ENCODE peak calls at places on chromosome 13, in seven cellular contexts. B, P, D, X, G, U and T are unnamed samples.

GRCh38 chr13:32246468-32246867 is 68.7 kb downstream of the ZAR1L start:
- DNase-seq in B (peak; percentile 76), P (peak; percentile 18), D (peak; percentile 74), X (peak; percentile 6), G (peak; percentile 62), U (peak; percentile 86), T (peak; percentile 74)

GRCh38 chr13:80871481-80871880 is 530.6 kb upstream of the SPRY2 start:
- DNase-seq in B (peak; percentile 62), P (no peak), D (peak; percentile 56), X (no peak), G (no peak), U (peak; percentile 58), T (peak; percentile 82)

GRCh38 chr13:34750078-34750703 is 191.9 kb upstream of the NBEA start:
- DNase-seq in B (no peak), P (peak; percentile 73), D (no peak), X (no peak), G (no peak), U (no peak), T (no peak)

GRCh38 chr13:101736551-101736950 is 284.1 kb downstream of the ITGBL1 start:
- DNase-seq in B (no peak), P (no peak), D (no peak), X (no peak), G (no peak), U (no peak), T (no peak)

GRCh38 chr13:42275098-42275471 is 3.1 kb downstream of the AKAP11 start:
- DNase-seq in B (no peak), P (no peak), D (no peak), X (no peak), G (peak; percentile 42), U (no peak), T (no peak)

GRCh38 chr13:57557979-57558529 is 73.5 kb upstream of the PCDH17 start:
- DNase-seq in B (peak; percentile 1), P (no peak), D (peak; percentile 3), X (no peak), G (no peak), U (peak; percentile 38), T (peak; percentile 6)

GRCh38 chr13:31096624-31097302 is 64.9 kb downstream of the HSPH1 start:
- DNase-seq in B (no peak), P (no peak), D (no peak), X (no peak), G (no peak), U (peak; percentile 64), T (peak; percentile 50)

GRCh38 chr13:26529441-26529840 is 28.0 kb upstream of the WASF3 start:
- DNase-seq in B (peak; percentile 74), P (no peak), D (peak; percentile 70), X (no peak), G (peak; percentile 10), U (peak; percentile 65), T (peak; percentile 60)

GRCh38 chr13:52319876-52320275 is 86.1 kb downstream of the THSD1 start:
- DNase-seq in B (peak; percentile 3), P (no peak), D (no peak), X (no peak), G (no peak), U (peak; percentile 66), T (peak; percentile 15)

GRCh38 chr13:45325806-45326205 is 15.2 kb downstream of the TPT1 start:
- DNase-seq in B (peak; percentile 88), P (no peak), D (peak; percentile 84), X (no peak), G (no peak), U (peak; percentile 81), T (peak; percentile 67)

GRCh38 chr13:28494537-28494860 is 429 bp downstream of the FLT1 start:
- DNase-seq in B (no peak), P (no peak), D (no peak), X (no peak), G (no peak), U (no peak), T (no peak)

GRCh38 chr13:112968910-112969691 is at the start of gene MCF2L:
- DNase-seq in B (peak; percentile 42), P (peak; percentile 87), D (peak; percentile 8), X (peak; percentile 62), G (peak; percentile 73), U (no peak), T (peak; percentile 45)

GRCh38 chr13:71979616-71980015 is 112.6 kb upstream of the DACH1 start:
- DNase-seq in B (peak; percentile 16), P (peak; percentile 50), D (peak; percentile 5), X (no peak), G (no peak), U (peak; percentile 16), T (peak; percentile 16)

GRCh38 chr13:76638882-76639281 is 247.3 kb downstream of the KCTD12 start:
- DNase-seq in B (no peak), P (no peak), D (no peak), X (no peak), G (no peak), U (no peak), T (no peak)

GRCh38 chr13:28022848-28023518 is 34.5 kb upstream of the URAD start:
- DNase-seq in B (no peak), P (no peak), D (peak; percentile 7), X (no peak), G (no peak), U (no peak), T (no peak)

GRCh38 chr13:97719759-97720158 is 233.7 kb upstream of the IPO5 start:
- DNase-seq in B (no peak), P (no peak), D (no peak), X (no peak), G (no peak), U (peak; percentile 75), T (peak; percentile 39)

GRCh38 chr13:26785845-26786630 is 25.5 kb upstream of the GPR12 start:
- DNase-seq in B (no peak), P (peak; percentile 17), D (no peak), X (peak; percentile 22), G (peak; percentile 45), U (no peak), T (no peak)

GRCh38 chr13:27170521-27171243 is 929 bp downstream of the USP12 start:
- DNase-seq in B (no peak), P (peak; percentile 52), D (peak; percentile 71), X (peak; percentile 28), G (peak; percentile 42), U (peak; percentile 38), T (peak; percentile 26)

GRCh38 chr13:113426591-113426986 is 26.7 kb downstream of the ADPRHL1 start:
- DNase-seq in B (no peak), P (no peak), D (no peak), X (no peak), G (no peak), U (no peak), T (no peak)

GRCh38 chr13:48783181-48783630 is 129.5 kb downstream of the CYSLTR2 start:
- DNase-seq in B (peak; percentile 100), P (peak; percentile 35), D (peak; percentile 94), X (no peak), G (no peak), U (peak; percentile 99), T (peak; percentile 60)

GRCh38 chr13:99275093-99275469 is 16.9 kb upstream of the GPR18 start:
- DNase-seq in B (peak; percentile 23), P (no peak), D (peak; percentile 87), X (peak; percentile 24), G (no peak), U (peak; percentile 14), T (peak; percentile 39)

GRCh38 chr13:76965759-76966421 is 17.6 kb downstream of the ACOD1 start:
- DNase-seq in B (peak; percentile 88), P (peak; percentile 29), D (peak; percentile 78), X (no peak), G (no peak), U (peak; percentile 89), T (peak; percentile 18)

GRCh38 chr13:39385154-39385553 is 217.8 kb downstream of the LHFPL6 start:
- DNase-seq in B (no peak), P (no peak), D (no peak), X (no peak), G (no peak), U (no peak), T (no peak)

GRCh38 chr13:45683701-45684100 is 18.4 kb upstream of the CBY2 start:
- DNase-seq in B (no peak), P (no peak), D (no peak), X (no peak), G (no peak), U (no peak), T (no peak)

GRCh38 chr13:50119593-50119992 is 104.3 kb downstream of the KCNRG start:
- DNase-seq in B (peak; percentile 39), P (peak; percentile 81), D (no peak), X (no peak), G (no peak), U (no peak), T (no peak)

GRCh38 chr13:110320645-110321044 is 13.6 kb downstream of the COL4A2 start:
- DNase-seq in B (no peak), P (no peak), D (no peak), X (no peak), G (no peak), U (no peak), T (no peak)

GRCh38 chr13:98223741-98224140 is 46.7 kb upstream of the RNF113B start:
- DNase-seq in B (no peak), P (no peak), D (no peak), X (no peak), G (no peak), U (no peak), T (no peak)

GRCh38 chr13:114161028-114161556 is 18.0 kb upstream of the CFAP97D2 start:
- DNase-seq in B (no peak), P (no peak), D (no peak), X (no peak), G (no peak), U (no peak), T (peak; percentile 60)

GRCh38 chr13:45718063-45718462 is 15.9 kb downstream of the CBY2 start:
- DNase-seq in B (peak; percentile 32), P (no peak), D (peak; percentile 22), X (no peak), G (no peak), U (peak; percentile 49), T (peak; percentile 41)

GRCh38 chr13:48790996-48791395 is 137.3 kb downstream of the CYSLTR2 start:
- DNase-seq in B (no peak), P (no peak), D (no peak), X (no peak), G (no peak), U (peak; percentile 13), T (no peak)

GRCh38 chr13:29956771-29957170 is 106.4 kb upstream of the UBL3 start:
- DNase-seq in B (no peak), P (peak; percentile 68), D (no peak), X (no peak), G (no peak), U (no peak), T (no peak)

GRCh38 chr13:44439615-44440014 is 66.0 kb downstream of the SERP2 start:
- DNase-seq in B (no peak), P (no peak), D (no peak), X (no peak), G (no peak), U (no peak), T (no peak)

GRCh38 chr13:114106526-114106925 is 25.9 kb downstream of the RASA3 start:
- DNase-seq in B (no peak), P (no peak), D (no peak), X (no peak), G (no peak), U (no peak), T (no peak)

GRCh38 chr13:21625366-21625765 is 21.4 kb upstream of the MICU2 start:
- DNase-seq in B (peak; percentile 51), P (peak; percentile 3), D (peak; percentile 28), X (no peak), G (peak; percentile 10), U (peak; percentile 65), T (peak; percentile 59)

GRCh38 chr13:111915104-111915551 is 151.8 kb upstream of the SOX1 start:
- DNase-seq in B (no peak), P (no peak), D (no peak), X (no peak), G (no peak), U (no peak), T (no peak)

GRCh38 chr13:30346159-30346788 is 38.9 kb upstream of the KATNAL1 start:
- DNase-seq in B (no peak), P (no peak), D (no peak), X (peak; percentile 29), G (peak; percentile 41), U (no peak), T (no peak)

GRCh38 chr13:35283856-35284255 is 192.6 kb downstream of the MAB21L1 start:
- DNase-seq in B (peak; percentile 5), P (peak; percentile 52), D (no peak), X (no peak), G (no peak), U (peak; percentile 59), T (peak; percentile 64)